ENCODE peak calls at places on chromosomes 2 and 18, in six cellular contexts. U is Daoy, N is EL, B is GM13976, J is iPS DF 6.9, L is EH. C is an unnamed sample.

GRCh38 chr2:141523199-141523598 is 607.6 kb downstream of the LRP1B start:
- DNase-seq in U (no peak), N (no peak), B (no peak), J (no peak), L (no peak), C (no peak)

GRCh38 chr2:64402876-64403275 is 51.1 kb upstream of the LGALSL start:
- DNase-seq in U (peak), N (peak), B (no peak), J (no peak), L (no peak), C (no peak)

GRCh38 chr18:30044496-30044895 is 998.0 kb downstream of the DSC3 start:
- DNase-seq in U (no peak), N (peak), B (no peak), J (no peak), L (no peak), C (no peak)

GRCh38 chr2:217868911-217869334 is 133.9 kb downstream of the TNS1 start:
- DNase-seq in U (no peak), N (peak), B (no peak), J (no peak), L (peak), C (no peak)

GRCh38 chr2:113012436-113013335 is 7.4 kb downstream of the IL36A start:
- DNase-seq in U (peak), N (peak), B (no peak), J (no peak), L (peak), C (no peak)

GRCh38 chr18:47260138-47260923 is 8.9 kb upstream of the SKOR2 start:
- DNase-seq in U (peak), N (peak), B (no peak), J (no peak), L (peak), C (peak)

GRCh38 chr2:240304746-240305161 is 130.7 kb upstream of the GPC1 start:
- DNase-seq in U (no peak), N (no peak), B (no peak), J (no peak), L (no peak), C (no peak)

GRCh38 chr2:158726906-158727592 is 68.1 kb upstream of the DAPL1 start:
- DNase-seq in U (no peak), N (no peak), B (no peak), J (no peak), L (no peak), C (no peak)

GRCh38 chr18:45119888-45120287 is 439.2 kb downstream of the SETBP1 start:
- DNase-seq in U (no peak), N (no peak), B (no peak), J (no peak), L (no peak), C (no peak)

GRCh38 chr2:215356948-215357461 is 45.1 kb downstream of the ATIC start:
- DNase-seq in U (no peak), N (peak), B (no peak), J (no peak), L (peak), C (no peak)

GRCh38 chr2:3606028-3606369 is 11.1 kb downstream of the COLEC11 start:
- DNase-seq in U (no peak), N (no peak), B (no peak), J (no peak), L (no peak), C (no peak)

GRCh38 chr2:134836986-134837385 is 1.4 kb upstream of the ACMSD start:
- DNase-seq in U (peak), N (peak), B (no peak), J (no peak), L (peak), C (no peak)

GRCh38 chr18:24094561-24094960 is 44.3 kb upstream of the CABYR start:
- DNase-seq in U (no peak), N (no peak), B (no peak), J (no peak), L (peak), C (no peak)

GRCh38 chr2:230758566-230759480 is 46.2 kb downstream of the CAB39 start:
- DNase-seq in U (peak), N (peak), B (peak), J (no peak), L (peak), C (no peak)

GRCh38 chr2:194203898-194204297 is 1453.1 kb upstream of the SLC39A10 start:
- DNase-seq in U (peak), N (peak), B (no peak), J (no peak), L (no peak), C (no peak)

GRCh38 chr2:124563415-124563814 is 538.3 kb downstream of the CNTNAP5 start:
- DNase-seq in U (no peak), N (no peak), B (no peak), J (no peak), L (no peak), C (no peak)

GRCh38 chr2:23107341-23107941 is 277.5 kb upstream of the KLHL29 start:
- DNase-seq in U (no peak), N (no peak), B (no peak), J (no peak), L (no peak), C (no peak)